ENCODE peak calls at places on chromosomes 11 and 22, in four cellular contexts. U is stimulated activated CD4-positive, alpha-beta T cell treated with anti-CD3 and anti-CD28 coated beads, Interleukin-2, amount 100 ng/mL, for 48 hours; L is SK-N-SH; M is mucosa of gallbladder. Q is an unnamed sample.

GRCh38 chr11:85779956-85780640 is 30.8 kb downstream of the SYTL2 start:
- DNase-seq in U (no peak), L (no peak), M (no peak), Q (peak; percentile 64)

GRCh38 chr11:102957953-102958352 is 2.4 kb upstream of the MMP13 start:
- DNase-seq in U (no peak), L (no peak), M (no peak), Q (no peak)

GRCh38 chr11:101296896-101297295 is 167.3 kb upstream of the PGR start:
- DNase-seq in U (no peak), L (no peak), M (no peak), Q (peak; percentile 64)

GRCh38 chr11:8079111-8079675 is 1.8 kb upstream of the TUB start:
- DNase-seq in U (no peak), L (no peak), M (no peak), Q (no peak)

GRCh38 chr11:20668844-20669832 is at the start of gene NELL1:
- DNase-seq in U (no peak), L (peak; percentile 79), M (no peak), Q (peak; percentile 37)

GRCh38 chr11:117295438-117296137 is 4.4 kb downstream of the BACE1-AS start:
- DNase-seq in U (no peak), L (no peak), M (no peak), Q (no peak)

GRCh38 chr11:119222308-119222707 is 16.2 kb downstream of the CBL start:
- DNase-seq in U (no peak), L (peak; percentile 31), M (no peak), Q (no peak)

GRCh38 chr11:61731211-61731955 is 21.1 kb upstream of the MYRF start:
- DNase-seq in U (no peak), L (no peak), M (no peak), Q (no peak)

GRCh38 chr11:57144075-57144474 is 37.7 kb upstream of the LRRC55 start:
- DNase-seq in U (no peak), L (no peak), M (no peak), Q (no peak)

GRCh38 chr22:26544489-26544888 is 32.2 kb upstream of the TFIP11 start:
- DNase-seq in U (no peak), L (no peak), M (no peak), Q (no peak)

GRCh38 chr11:46475041-46475925 is 83.7 kb upstream of the CHRM4 start:
- DNase-seq in U (no peak), L (no peak), M (no peak), Q (no peak)

GRCh38 chr11:12284321-12285050 is 92.9 kb upstream of the PARVA start:
- DNase-seq in U (no peak), L (peak; percentile 1), M (peak; percentile 8), Q (no peak)

GRCh38 chr11:26896716-26897115 is 97.2 kb upstream of the FIBIN start:
- DNase-seq in U (no peak), L (no peak), M (no peak), Q (no peak)

GRCh38 chr11:35083181-35084061 is 55.5 kb upstream of the CD44 start:
- DNase-seq in U (peak; percentile 37), L (no peak), M (peak; percentile 74), Q (peak; percentile 98)

GRCh38 chr11:74678041-74678440 is 53.2 kb downstream of the CHRDL2 start:
- DNase-seq in U (no peak), L (no peak), M (peak; percentile 5), Q (no peak)

GRCh38 chr11:3160252-3161031 is 4.7 kb downstream of the OSBPL5 start:
- DNase-seq in U (no peak), L (peak; percentile 86), M (peak; percentile 87), Q (peak; percentile 96)

GRCh38 chr22:45069925-45070324 is 60.1 kb upstream of the PHF21B start:
- DNase-seq in U (no peak), L (no peak), M (no peak), Q (no peak)

GRCh38 chr11:2519879-2520735 is 75.3 kb downstream of the KCNQ1 start:
- DNase-seq in U (no peak), L (peak; percentile 23), M (peak; percentile 9), Q (no peak)

GRCh38 chr22:36368359-36368983 is 19.3 kb downstream of the MYH9 start:
- DNase-seq in U (no peak), L (peak; percentile 81), M (no peak), Q (peak; percentile 99)

GRCh38 chr11:103862049-103862826 is 174.2 kb upstream of the DDI1 start:
- DNase-seq in U (no peak), L (no peak), M (no peak), Q (peak; percentile 13)

GRCh38 chr11:134412508-134413333 is 679 bp upstream of the B3GAT1 start:
- DNase-seq in U (peak; percentile 7), L (peak; percentile 89), M (no peak), Q (peak; percentile 39)

GRCh38 chr11:86403458-86403857 is 28.8 kb downstream of the CCDC81 start:
- DNase-seq in U (no peak), L (no peak), M (no peak), Q (no peak)

GRCh38 chr11:9573775-9574555 is 495 bp downstream of the WEE1 start:
- DNase-seq in U (no peak), L (peak; percentile 66), M (no peak), Q (no peak)

GRCh38 chr22:34800265-34800664 is 265.7 kb upstream of the ISX start:
- DNase-seq in U (no peak), L (no peak), M (peak; percentile 41), Q (no peak)

GRCh38 chr11:83438438-83438837 is 152.3 kb upstream of the CCDC90B start:
- DNase-seq in U (no peak), L (no peak), M (no peak), Q (no peak)

GRCh38 chr11:66421492-66422205 is 814 bp downstream of the NPAS4 start:
- DNase-seq in U (peak; percentile 93), L (peak; percentile 82), M (peak; percentile 94), Q (peak; percentile 93)

GRCh38 chr11:72781313-72782080 is 12.3 kb downstream of the STARD10 start:
- DNase-seq in U (peak; percentile 26), L (peak; percentile 92), M (no peak), Q (peak; percentile 39)

GRCh38 chr22:25018009-25018408 is 65.5 kb downstream of the KIAA1671 start:
- DNase-seq in U (no peak), L (no peak), M (no peak), Q (no peak)

GRCh38 chr11:116505466-116506247 is 267.1 kb downstream of the BUD13 start:
- DNase-seq in U (no peak), L (peak; percentile 79), M (no peak), Q (no peak)

GRCh38 chr22:46815559-46815895 is 53.1 kb downstream of the TBC1D22A start:
- DNase-seq in U (no peak), L (no peak), M (no peak), Q (no peak)

GRCh38 chr22:33105501-33105911 is 47.3 kb upstream of the SYN3 start:
- DNase-seq in U (no peak), L (no peak), M (no peak), Q (no peak)

GRCh38 chr11:12134239-12134590 is 23.8 kb downstream of the MICAL2 start:
- DNase-seq in U (no peak), L (no peak), M (no peak), Q (no peak)

GRCh38 chr11:41189711-41190477 is 269.6 kb downstream of the LRRC4C start:
- DNase-seq in U (no peak), L (no peak), M (no peak), Q (no peak)

GRCh38 chr11:110295487-110296225 is 758 bp downstream of the RDX start:
- DNase-seq in U (peak; percentile 48), L (peak; percentile 81), M (peak; percentile 27), Q (peak; percentile 67)

GRCh38 chr22:46056169-46057041 is 79.4 kb upstream of the WNT7B start:
- DNase-seq in U (no peak), L (peak; percentile 68), M (no peak), Q (no peak)

GRCh38 chr11:101523634-101524260 is 60.1 kb downstream of the TRPC6 start:
- DNase-seq in U (no peak), L (no peak), M (no peak), Q (peak; percentile 57)

GRCh38 chr11:115498354-115498753 is 5.9 kb downstream of the CADM1 start:
- DNase-seq in U (no peak), L (no peak), M (no peak), Q (no peak)

Q was measured in mesendoderm.